ENCODE peak calls at places on chromosomes 1 and 21, in four cellular contexts. One of them, this sample, is unnamed.

GRCh38 chr1:230706887-230707731 is 6.8 kb downstream of the AGT start:
- DNase-seq in SK-N-SH: no peak
- DNase-seq in GM23338: no peak
- DNase-seq in Panc1: no peak
- DNase-seq in this sample: no peak

GRCh38 chr1:9822490-9822889 is 1.3 kb downstream of the CLSTN1 start:
- DNase-seq in SK-N-SH: no peak
- DNase-seq in GM23338: no peak
- DNase-seq in Panc1: no peak
- DNase-seq in this sample: no peak

GRCh38 chr1:11768821-11769220 is 6.8 kb downstream of the C1orf167 start:
- DNase-seq in SK-N-SH: no peak
- DNase-seq in GM23338: peak
- DNase-seq in Panc1: no peak
- DNase-seq in this sample: no peak

GRCh38 chr1:37493336-37494098 is 19.1 kb downstream of the ZC3H12A start:
- DNase-seq in SK-N-SH: no peak
- DNase-seq in GM23338: no peak
- DNase-seq in Panc1: no peak
- DNase-seq in this sample: no peak

GRCh38 chr1:231626535-231626950 is at the start of gene DISC1:
- DNase-seq in SK-N-SH: peak
- DNase-seq in GM23338: peak
- DNase-seq in Panc1: no peak
- DNase-seq in this sample: peak

GRCh38 chr1:116203192-116203723 is 92.1 kb downstream of the MAB21L3 start:
- DNase-seq in SK-N-SH: no peak
- DNase-seq in GM23338: peak
- DNase-seq in Panc1: no peak
- DNase-seq in this sample: no peak

GRCh38 chr1:233394860-233395717 is 67.6 kb downstream of the MAP3K21 start:
- DNase-seq in SK-N-SH: peak
- DNase-seq in GM23338: peak
- DNase-seq in Panc1: peak
- DNase-seq in this sample: peak

GRCh38 chr1:77424236-77424635 is 142.4 kb downstream of the AK5 start:
- DNase-seq in SK-N-SH: no peak
- DNase-seq in GM23338: no peak
- DNase-seq in Panc1: no peak
- DNase-seq in this sample: no peak

GRCh38 chr1:27509127-27510080 is 19.4 kb upstream of the WASF2 start:
- DNase-seq in SK-N-SH: no peak
- DNase-seq in GM23338: no peak
- DNase-seq in Panc1: no peak
- DNase-seq in this sample: no peak

GRCh38 chr1:81391100-81391828 is 409.5 kb upstream of the ADGRL2 start:
- DNase-seq in SK-N-SH: no peak
- DNase-seq in GM23338: no peak
- DNase-seq in Panc1: no peak
- DNase-seq in this sample: no peak

GRCh38 chr1:188719735-188720134 is 1757.9 kb downstream of the BRINP3 start:
- DNase-seq in SK-N-SH: no peak
- DNase-seq in GM23338: no peak
- DNase-seq in Panc1: no peak
- DNase-seq in this sample: no peak

GRCh38 chr1:96710708-96711477 is 10.7 kb upstream of the PTBP2 start:
- DNase-seq in SK-N-SH: no peak
- DNase-seq in GM23338: no peak
- DNase-seq in Panc1: no peak
- DNase-seq in this sample: no peak

GRCh38 chr21:33817663-33818433 is 97.8 kb downstream of the ATP5PO start:
- DNase-seq in SK-N-SH: peak
- DNase-seq in GM23338: no peak
- DNase-seq in Panc1: no peak
- DNase-seq in this sample: no peak

GRCh38 chr1:85258536-85259117 is 835 bp downstream of the C1orf52 start:
- DNase-seq in SK-N-SH: no peak
- DNase-seq in GM23338: no peak
- DNase-seq in Panc1: no peak
- DNase-seq in this sample: no peak

GRCh38 chr1:14782741-14783591 is 184.5 kb downstream of the KAZN start:
- DNase-seq in SK-N-SH: peak
- DNase-seq in GM23338: peak
- DNase-seq in Panc1: no peak
- DNase-seq in this sample: no peak

GRCh38 chr21:34197561-34197960 is 124.2 kb downstream of the MRPS6 start:
- DNase-seq in SK-N-SH: no peak
- DNase-seq in GM23338: no peak
- DNase-seq in Panc1: no peak
- DNase-seq in this sample: no peak

GRCh38 chr1:178122283-178122682 is 28.4 kb downstream of the RASAL2 start:
- DNase-seq in SK-N-SH: no peak
- DNase-seq in GM23338: no peak
- DNase-seq in Panc1: no peak
- DNase-seq in this sample: no peak

GRCh38 chr1:228734881-228735801 is at the start of gene RHOU:
- DNase-seq in SK-N-SH: peak
- DNase-seq in GM23338: peak
- DNase-seq in Panc1: no peak
- DNase-seq in this sample: peak
- TF ChIP-seq REST in SK-N-SH: no peak
- TF ChIP-seq REST in GM23338: no peak
- TF ChIP-seq REST in Panc1: no peak
- TF ChIP-seq REST in this sample: no peak

GRCh38 chr1:88684482-88685238 is 587 bp downstream of the PKN2 start:
- DNase-seq in SK-N-SH: peak
- DNase-seq in GM23338: peak
- DNase-seq in Panc1: no peak
- DNase-seq in this sample: peak
- TF ChIP-seq REST in SK-N-SH: no peak
- TF ChIP-seq REST in GM23338: no peak
- TF ChIP-seq REST in Panc1: no peak
- TF ChIP-seq REST in this sample: no peak

GRCh38 chr21:36320421-36321324 is 676 bp downstream of the MORC3 start:
- DNase-seq in SK-N-SH: peak
- DNase-seq in GM23338: peak
- DNase-seq in Panc1: no peak
- DNase-seq in this sample: peak
- TF ChIP-seq REST in SK-N-SH: no peak
- TF ChIP-seq REST in GM23338: no peak
- TF ChIP-seq REST in Panc1: no peak
- TF ChIP-seq REST in this sample: no peak

GRCh38 chr1:22217811-22218460 is 75.0 kb upstream of the WNT4 start:
- DNase-seq in SK-N-SH: no peak
- DNase-seq in GM23338: no peak
- DNase-seq in Panc1: no peak
- DNase-seq in this sample: no peak

GRCh38 chr1:22221233-22221780 is 78.4 kb upstream of the WNT4 start:
- DNase-seq in SK-N-SH: no peak
- DNase-seq in GM23338: no peak
- DNase-seq in Panc1: no peak
- DNase-seq in this sample: no peak

GRCh38 chr1:22218618-22219250 is 75.8 kb upstream of the WNT4 start:
- DNase-seq in SK-N-SH: no peak
- DNase-seq in GM23338: no peak
- DNase-seq in Panc1: no peak
- DNase-seq in this sample: no peak

GRCh38 chr1:22212400-22213233 is 69.7 kb upstream of the WNT4 start:
- DNase-seq in SK-N-SH: no peak
- DNase-seq in GM23338: no peak
- DNase-seq in Panc1: no peak
- DNase-seq in this sample: no peak

DNA sequence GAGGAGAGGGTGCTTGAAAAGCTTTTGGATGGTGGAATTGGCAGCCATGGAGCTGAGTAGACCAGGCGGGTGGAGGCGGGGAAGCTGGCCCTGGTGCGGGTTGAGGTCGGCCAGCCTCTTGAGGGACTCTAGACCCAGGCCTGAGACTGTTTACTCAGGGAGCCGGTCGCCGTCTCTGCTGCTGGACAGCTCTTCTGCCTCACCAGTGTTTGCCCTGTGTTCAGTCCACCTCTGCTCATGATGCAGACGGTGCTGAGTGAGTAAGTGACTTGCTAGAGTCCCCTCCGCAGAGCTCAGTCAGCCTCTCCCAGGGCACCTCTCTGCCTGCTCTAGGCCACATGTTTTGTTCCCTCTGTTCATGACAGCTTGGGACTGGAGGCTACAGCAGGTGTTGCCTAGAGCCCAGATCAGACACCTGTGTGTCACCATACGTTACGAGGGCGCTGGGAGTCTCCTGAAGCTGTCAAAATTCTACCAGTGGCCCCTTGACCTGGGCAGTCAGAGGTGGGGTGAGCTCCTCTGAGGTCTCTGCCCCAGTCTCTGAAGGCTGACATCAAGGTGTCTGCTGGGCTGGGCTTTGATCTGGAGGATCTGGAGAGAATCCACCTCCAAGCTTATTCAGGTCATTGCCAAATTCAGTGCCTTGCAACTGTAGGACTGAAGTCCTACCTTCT is 73.5 kb upstream of the WNT4 start:
- DNase-seq in SK-N-SH: no peak
- DNase-seq in GM23338: no peak
- DNase-seq in Panc1: no peak
- DNase-seq in this sample: no peak
- TF ChIP-seq REST in SK-N-SH: peak
- TF ChIP-seq REST in GM23338: peak
- TF ChIP-seq REST in Panc1: peak
- TF ChIP-seq REST in this sample: no peak

GRCh38 chr1:48471103-48471502 is 901 bp downstream of the SPATA6 start:
- DNase-seq in SK-N-SH: no peak
- DNase-seq in GM23338: peak
- DNase-seq in Panc1: peak
- DNase-seq in this sample: no peak

GRCh38 chr1:48472747-48473146 is 743 bp upstream of the SPATA6 start:
- DNase-seq in SK-N-SH: peak
- DNase-seq in GM23338: no peak
- DNase-seq in Panc1: no peak
- DNase-seq in this sample: no peak

GRCh38 chr1:48470506-48470905 is 1.5 kb downstream of the SPATA6 start:
- DNase-seq in SK-N-SH: no peak
- DNase-seq in GM23338: peak
- DNase-seq in Panc1: peak
- DNase-seq in this sample: no peak

GRCh38 chr1:48469616-48470500 is 2.1 kb downstream of the SPATA6 start:
- DNase-seq in SK-N-SH: no peak
- DNase-seq in GM23338: no peak
- DNase-seq in Panc1: peak
- DNase-seq in this sample: no peak

GRCh38 chr1:48471603-48472576 is at the start of gene SPATA6:
- DNase-seq in SK-N-SH: peak
- DNase-seq in GM23338: peak
- DNase-seq in Panc1: peak
- DNase-seq in this sample: peak
- TF ChIP-seq REST in SK-N-SH: no peak
- TF ChIP-seq REST in GM23338: no peak
- TF ChIP-seq REST in Panc1: no peak
- TF ChIP-seq REST in this sample: no peak

DNA sequence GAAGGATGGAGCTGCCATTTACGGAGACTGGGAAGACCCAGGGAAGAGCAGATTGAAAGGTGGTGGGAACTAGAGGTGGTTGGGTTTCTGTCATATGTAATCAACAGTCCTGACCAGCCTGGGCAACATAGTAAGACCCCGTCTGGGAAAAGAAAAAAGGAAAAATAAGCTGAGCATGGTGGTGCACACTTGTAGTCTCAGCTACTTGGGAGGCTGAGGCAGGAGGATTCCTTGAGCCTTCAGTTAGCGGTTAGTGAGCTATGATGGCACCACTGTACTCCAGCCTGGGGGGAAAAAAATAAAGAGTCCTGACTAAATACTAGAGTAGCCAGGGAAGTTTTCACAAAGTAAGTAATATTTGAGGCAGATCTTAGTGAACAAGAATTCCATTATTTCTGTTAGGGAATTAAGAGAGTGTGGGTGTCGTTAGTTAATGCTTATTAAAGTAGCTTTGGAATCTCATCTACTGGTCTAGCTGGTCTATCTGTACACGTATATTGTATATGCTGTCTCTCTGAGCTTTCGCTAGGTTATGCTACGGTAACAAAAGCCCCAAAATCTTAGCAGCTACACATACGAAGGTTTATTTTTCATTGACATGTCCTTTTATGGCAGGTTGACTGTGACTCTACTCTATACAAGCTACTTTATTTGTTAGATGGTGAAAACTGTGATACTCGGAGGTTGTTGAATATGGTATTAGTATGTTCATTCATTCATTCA is 4.4 kb downstream of the NBPF1 start:
- DNase-seq in SK-N-SH: no peak
- DNase-seq in GM23338: no peak
- DNase-seq in Panc1: no peak
- DNase-seq in this sample: no peak
- TF ChIP-seq REST in SK-N-SH: no peak
- TF ChIP-seq REST in GM23338: no peak
- TF ChIP-seq REST in Panc1: no peak
- TF ChIP-seq REST in this sample: no peak

DNA sequence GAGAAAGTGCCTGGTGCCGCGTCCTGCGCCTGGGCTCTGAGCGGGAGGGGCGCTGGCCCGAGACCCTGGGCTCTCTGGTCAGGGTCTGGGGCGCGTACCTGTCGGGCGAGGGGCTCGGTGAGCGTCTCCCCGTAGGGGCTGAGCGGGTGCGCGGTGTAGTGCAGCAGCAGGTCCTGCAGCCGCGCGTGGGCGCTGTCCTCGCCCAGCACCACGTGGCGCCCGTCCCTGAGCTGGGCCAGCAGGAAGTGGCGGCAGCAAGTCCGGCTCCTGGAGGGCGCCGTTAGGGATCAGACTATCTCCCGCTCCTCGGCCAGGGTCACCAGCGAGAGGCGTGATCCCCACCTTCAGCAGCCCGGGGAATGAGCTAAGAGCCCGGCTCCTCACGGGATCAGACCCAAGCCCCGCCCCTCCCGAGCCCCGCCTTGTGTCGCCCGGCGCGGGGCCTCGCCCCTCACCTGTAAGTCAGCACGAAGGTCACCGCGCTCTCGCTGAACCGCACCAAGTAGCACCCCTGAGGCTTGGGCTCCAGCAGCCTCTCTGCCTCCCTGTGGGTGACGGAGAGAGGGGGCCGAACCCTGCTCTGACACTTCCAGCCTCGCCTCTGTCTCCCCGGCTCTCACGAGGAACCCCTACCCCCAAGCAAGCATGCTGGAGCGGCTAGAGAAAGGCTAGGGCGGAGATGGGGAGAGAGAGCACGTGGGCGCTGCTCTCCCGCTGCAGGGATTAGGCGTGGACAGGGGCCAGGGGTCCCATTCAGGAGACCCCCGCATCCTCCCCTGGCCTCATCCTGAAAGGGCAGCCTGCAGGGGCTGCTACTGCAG is 2.7 kb downstream of the SH2D2A start:
- DNase-seq in SK-N-SH: no peak
- DNase-seq in GM23338: peak
- DNase-seq in Panc1: no peak
- DNase-seq in this sample: peak
- TF ChIP-seq REST in SK-N-SH: no peak
- TF ChIP-seq REST in GM23338: no peak
- TF ChIP-seq REST in Panc1: no peak
- TF ChIP-seq REST in this sample: no peak